ENCODE peak calls at places on chromosome 2, in five cellular contexts. B is gastrocnemius medialis, G is IMR-90, U is hepatocyte, N is mucosa of descending colon. C is an unnamed sample.

GRCh38 chr2:197279997-197280756 is 30.4 kb downstream of the ANKRD44 start:
- DNase-seq in G (peak; percentile 39), B (no peak), N (no peak), U (peak; percentile 19), C (no peak)

GRCh38 chr2:158211516-158211915 is 109.8 kb downstream of the UPP2 start:
- DNase-seq in G (no peak), N (no peak), U (no peak), B (no peak), C (no peak)

GRCh38 chr2:184654945-184655344 is 56.6 kb downstream of the ZNF804A start:
- DNase-seq in N (no peak), G (peak; percentile 84), B (no peak), U (no peak), C (no peak)

GRCh38 chr2:85774126-85774978 is 20.6 kb downstream of the ATOH8 start:
- DNase-seq in B (peak; percentile 92), N (peak; percentile 10), G (no peak), U (no peak), C (no peak)

GRCh38 chr2:17933251-17933650 is 54.8 kb downstream of the KCNS3 start:
- DNase-seq in N (no peak), B (no peak), U (no peak), G (peak; percentile 14), C (no peak)

GRCh38 chr2:28419705-28420270 is 27.1 kb downstream of the FOSL2 start:
- DNase-seq in U (no peak), B (no peak), N (no peak), G (peak; percentile 34), C (no peak)

GRCh38 chr2:55916473-55917049 is 7.0 kb downstream of the EFEMP1 start:
- DNase-seq in N (no peak), G (peak; percentile 93), U (no peak), B (no peak), C (no peak)

GRCh38 chr2:36549063-36549662 is 48.8 kb downstream of the FEZ2 start:
- DNase-seq in U (no peak), B (no peak), G (peak; percentile 62), N (no peak), C (no peak)

GRCh38 chr2:220147186-220147585 is 519.8 kb downstream of the SLC4A3 start:
- DNase-seq in N (no peak), U (no peak), B (no peak), G (peak; percentile 33), C (no peak)

GRCh38 chr2:3138621-3139020 is 239.0 kb downstream of the EIPR1 start:
- DNase-seq in B (no peak), N (no peak), U (no peak), G (no peak), C (no peak)

GRCh38 chr2:202771741-202772470 is 99.7 kb downstream of the ICA1L start:
- DNase-seq in G (peak; percentile 75), U (no peak), B (no peak), N (no peak), C (no peak)

GRCh38 chr2:200600549-200601212 is 14.9 kb downstream of the AOX1 start:
- DNase-seq in N (no peak), U (no peak), G (peak; percentile 43), B (no peak), C (no peak)

GRCh38 chr2:140643761-140644187 is 1487.0 kb downstream of the LRP1B start:
- DNase-seq in U (peak; percentile 24), G (peak; percentile 53), N (no peak), B (no peak), C (no peak)

GRCh38 chr2:142178604-142179003 is 47.8 kb upstream of the LRP1B start:
- DNase-seq in B (no peak), N (no peak), U (no peak), G (no peak), C (no peak)

GRCh38 chr2:142175917-142176316 is 45.1 kb upstream of the LRP1B start:
- DNase-seq in B (no peak), U (peak; percentile 13), G (no peak), N (no peak), C (no peak)

GRCh38 chr2:142176941-142177340 is 46.1 kb upstream of the LRP1B start:
- DNase-seq in B (no peak), N (no peak), G (no peak), U (no peak), C (no peak)

GRCh38 chr2:142179686-142180085 is 48.9 kb upstream of the LRP1B start:
- DNase-seq in U (no peak), G (no peak), B (no peak), N (no peak), C (no peak)

GRCh38 chr2:142180820-142181533 is 50.2 kb upstream of the LRP1B start:
- DNase-seq in U (peak; percentile 33), N (no peak), B (no peak), G (peak; percentile 12), C (no peak)
- TF ChIP-seq CTCF in U (peak; percentile 26), N (no peak), B (no peak), G (peak; percentile 42), C (peak; percentile 54)

GRCh38 chr2:176330612-176331011 is 61.4 kb downstream of the MTX2 start:
- DNase-seq in N (no peak), G (no peak), U (no peak), B (no peak), C (no peak)

GRCh38 chr2:176328149-176328548 is 58.9 kb downstream of the MTX2 start:
- DNase-seq in G (no peak), B (no peak), N (no peak), U (no peak), C (no peak)

GRCh38 chr2:176325732-176326131 is 56.5 kb downstream of the MTX2 start:
- DNase-seq in N (no peak), B (no peak), G (no peak), U (no peak), C (no peak)

GRCh38 chr2:176321916-176322315 is 52.7 kb downstream of the MTX2 start:
- DNase-seq in G (no peak), U (no peak), B (no peak), N (no peak), C (no peak)

DNA sequence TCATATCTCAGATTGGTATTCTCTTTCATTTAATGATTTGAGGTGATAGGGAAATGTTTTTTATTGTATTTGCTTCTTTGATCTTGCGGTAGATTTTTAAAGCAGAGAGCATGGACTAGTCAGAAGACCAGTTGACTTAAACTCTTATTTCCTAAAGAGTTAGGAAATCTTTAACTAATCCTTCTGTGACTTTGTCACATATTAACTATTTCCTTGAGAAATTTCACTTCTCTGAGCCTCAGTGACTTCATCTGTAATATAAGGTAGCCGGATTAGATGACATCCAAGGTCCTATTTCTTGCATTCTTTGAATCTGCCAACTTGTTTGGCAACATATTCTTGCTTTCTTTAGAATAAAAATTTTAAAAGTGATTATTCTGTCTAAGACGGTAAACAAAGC is 55.6 kb downstream of the MTX2 start:
- DNase-seq in U (no peak), G (no peak), N (no peak), B (no peak), C (no peak)
- H3K4me3 ChIP-seq in U (no peak overlapping the region), G (no peak overlapping the region), N (no peak overlapping the region), B (no peak overlapping the region), C (no peak overlapping the region)

GRCh38 chr2:37877457-37878315 is 47.4 kb upstream of the RMDN2 start:
- DNase-seq in G (peak; percentile 68), U (peak; percentile 77), B (no peak), N (no peak), C (peak; percentile 25)

GRCh38 chr2:37881397-37881796 is 43.7 kb upstream of the RMDN2 start:
- DNase-seq in N (no peak), U (peak; percentile 60), B (no peak), G (no peak), C (no peak)

GRCh38 chr2:37882036-37882435 is 43.1 kb upstream of the RMDN2 start:
- DNase-seq in B (no peak), U (no peak), G (no peak), N (no peak), C (no peak)

GRCh38 chr2:37878536-37878935 is 46.6 kb upstream of the RMDN2 start:
- DNase-seq in B (no peak), G (no peak), U (no peak), N (no peak), C (no peak)

GRCh38 chr2:37880546-37880945 is 44.5 kb upstream of the RMDN2 start:
- DNase-seq in N (no peak), B (no peak), G (no peak), U (no peak), C (no peak)
- TF ChIP-seq CTCF in N (no peak), B (no peak), G (no peak), U (no peak), C (no peak)

GRCh38 chr2:208406474-208407451 is at the start of gene PTH2R:
- DNase-seq in B (no peak), U (peak; percentile 37), N (no peak), G (no peak), C (no peak)
- H3K4me3 ChIP-seq in B (peak within 1 kb of the TSS; percentile 13), U (peak within 1 kb of the TSS; percentile 28), N (no peak within 1 kb of the TSS), G (peak within 1 kb of the TSS; percentile 7), C (no peak within 1 kb of the TSS)

GRCh38 chr2:38763728-38764127 is 12.6 kb upstream of the SRSF7 start:
- DNase-seq in B (no peak), N (no peak), G (no peak), U (no peak), C (no peak)
- TF ChIP-seq CTCF in B (no peak), N (no peak), G (no peak), U (no peak), C (no peak)

GRCh38 chr2:66122491-66122890 is 312.4 kb upstream of the MEIS1 start:
- DNase-seq in B (no peak), G (no peak), N (no peak), U (no peak), C (no peak)

GRCh38 chr2:66121946-66122345 is 313.0 kb upstream of the MEIS1 start:
- DNase-seq in U (no peak), B (no peak), N (no peak), G (no peak), C (no peak)

GRCh38 chr2:66127656-66128055 is 307.3 kb upstream of the MEIS1 start:
- DNase-seq in G (no peak), U (no peak), N (no peak), B (no peak), C (no peak)

GRCh38 chr2:66126936-66127527 is 307.9 kb upstream of the MEIS1 start:
- DNase-seq in B (no peak), U (no peak), N (no peak), G (no peak), C (no peak)
- H3K4me3 ChIP-seq in B (no peak overlapping the region), U (no peak overlapping the region), N (no peak overlapping the region), G (no peak overlapping the region), C (no peak overlapping the region)

DNA sequence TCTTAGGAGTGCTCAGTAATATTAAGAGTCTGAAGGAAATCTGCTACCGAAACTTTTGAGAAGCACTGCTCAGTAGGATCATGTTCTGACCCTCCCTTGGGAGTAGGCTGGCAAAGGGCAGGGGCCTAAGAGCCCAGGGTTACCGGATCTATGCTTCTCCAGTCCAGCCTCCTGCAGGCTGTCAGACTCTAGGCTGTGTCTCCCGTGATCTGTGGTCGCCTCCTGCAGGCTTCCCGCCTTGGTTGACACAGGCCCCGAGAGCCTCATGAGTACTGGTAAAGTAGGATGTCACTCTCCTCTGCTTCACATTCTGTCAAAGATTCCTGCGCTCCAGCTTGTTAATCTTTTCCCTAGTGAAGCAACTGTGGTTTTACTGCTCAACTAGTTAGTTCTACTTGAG is 647.8 kb upstream of the RAB6C start:
- DNase-seq in G (no peak), U (no peak), N (no peak), B (no peak), C (no peak)
- TF ChIP-seq CTCF in G (no peak), U (no peak), N (no peak), B (no peak), C (no peak)

GRCh38 chr2:154329510-154329909 is 369.0 kb upstream of the KCNJ3 start:
- DNase-seq in B (no peak), U (no peak), G (no peak), N (no peak), C (no peak)

GRCh38 chr2:154324601-154325000 is 373.9 kb upstream of the KCNJ3 start:
- DNase-seq in B (no peak), N (no peak), G (no peak), U (no peak), C (no peak)
- H3K4me3 ChIP-seq in B (no peak overlapping the region), N (no peak overlapping the region), G (no peak overlapping the region), U (no peak overlapping the region), C (no peak overlapping the region)